ENCODE peak calls at places on chromosomes 7 and 10, in nine cellular contexts. K is GM06990; O is stimulated activated CD4-positive, alpha-beta T cell treated with anti-CD3 and anti-CD28 coated beads, Interleukin-15, amount 100 ng/mL, for 24 hours; J is WTC11; M is COR-L47; D is EH; B is epithelial cell of esophagus; Q is AML-193; Y is breast epithelium. T is an unnamed sample.

GRCh38 chr7:28179081-28180030 is 1.2 kb downstream of the JAZF1 start:
- DNase-seq in K (peak), O (peak), J (peak), M (peak), D (peak), B (peak), Q (peak), Y (peak), T (peak)

GRCh38 chr7:138979226-138979979 is 1.8 kb downstream of the KIAA1549 start:
- DNase-seq in K (no peak), O (no peak), J (no peak), M (no peak), D (peak), B (peak), Q (no peak), Y (no peak), T (no peak)

GRCh38 chr10:101219137-101219945 is 9.9 kb downstream of the LBX1 start:
- DNase-seq in K (no peak), O (no peak), J (no peak), M (no peak), D (no peak), B (no peak), Q (no peak), Y (no peak), T (no peak)

GRCh38 chr7:81682873-81683272 is 87.0 kb downstream of the HGF start:
- DNase-seq in K (no peak), O (no peak), J (no peak), M (no peak), D (no peak), B (no peak), Q (no peak), Y (no peak), T (no peak)

GRCh38 chr7:100589341-100589935 is 3.3 kb downstream of the FBXO24 start:
- DNase-seq in K (no peak), O (no peak), J (peak), M (no peak), D (no peak), B (no peak), Q (no peak), Y (no peak), T (no peak)

GRCh38 chr10:89360153-89360552 is 17.7 kb upstream of the IFIT1B start:
- DNase-seq in K (no peak), O (no peak), J (no peak), M (peak), D (no peak), B (no peak), Q (no peak), Y (no peak), T (no peak)

GRCh38 chr7:105760549-105761447 is 115.6 kb downstream of the ATXN7L1 start:
- DNase-seq in K (no peak), O (no peak), J (no peak), M (no peak), D (peak), B (peak), Q (no peak), Y (no peak), T (no peak)

GRCh38 chr7:69502358-69502757 is 95.9 kb upstream of the AUTS2 start:
- DNase-seq in K (no peak), O (no peak), J (no peak), M (no peak), D (no peak), B (no peak), Q (no peak), Y (no peak), T (no peak)

GRCh38 chr10:132274581-132274980 is 33.2 kb downstream of the STK32C start:
- DNase-seq in K (no peak), O (no peak), J (no peak), M (no peak), D (no peak), B (no peak), Q (no peak), Y (no peak), T (no peak)

GRCh38 chr7:131066635-131067034 is 261.0 kb upstream of the MKLN1 start:
- DNase-seq in K (no peak), O (no peak), J (no peak), M (no peak), D (peak), B (peak), Q (no peak), Y (no peak), T (no peak)

GRCh38 chr10:49633327-49634045 is 19.6 kb downstream of the CHAT start:
- DNase-seq in K (no peak), O (no peak), J (peak), M (no peak), D (no peak), B (no peak), Q (no peak), Y (no peak), T (no peak)

GRCh38 chr10:15879663-15880062 is 19.4 kb upstream of the MINDY3 start:
- DNase-seq in K (no peak), O (no peak), J (no peak), M (peak), D (peak), B (peak), Q (peak), Y (no peak), T (no peak)

GRCh38 chr7:117873056-117873932 is at the start of gene CTTNBP2:
- DNase-seq in K (no peak), O (peak), J (peak), M (peak), D (peak), B (peak), Q (no peak), Y (peak), T (peak)

GRCh38 chr7:48150086-48150485 is 21.2 kb upstream of the ABCA13 start:
- DNase-seq in K (no peak), O (no peak), J (no peak), M (no peak), D (no peak), B (no peak), Q (no peak), Y (no peak), T (no peak)

GRCh38 chr7:12257582-12257981 is 46.5 kb downstream of the TMEM106B start:
- DNase-seq in K (peak), O (peak), J (no peak), M (no peak), D (peak), B (peak), Q (no peak), Y (no peak), T (no peak)

GRCh38 chr7:55016061-55016745 is 2.6 kb upstream of the EGFR start:
- DNase-seq in K (no peak), O (no peak), J (no peak), M (no peak), D (no peak), B (no peak), Q (no peak), Y (no peak), T (no peak)

GRCh38 chr7:103833401-103833800 is 156.1 kb downstream of the RELN start:
- DNase-seq in K (no peak), O (no peak), J (no peak), M (no peak), D (no peak), B (peak), Q (no peak), Y (no peak), T (no peak)

GRCh38 chr10:131354380-131354779 is 42.9 kb upstream of the TCERG1L start:
- DNase-seq in K (no peak), O (no peak), J (no peak), M (no peak), D (no peak), B (peak), Q (no peak), Y (no peak), T (peak)

GRCh38 chr7:64946772-64947171 is 43.7 kb downstream of the ZNF273 start:
- DNase-seq in K (no peak), O (peak), J (peak), M (no peak), D (no peak), B (no peak), Q (peak), Y (no peak), T (no peak)

GRCh38 chr7:105112440-105113418 is 98.7 kb downstream of the KMT2E start:
- DNase-seq in K (no peak), O (no peak), J (no peak), M (no peak), D (no peak), B (no peak), Q (no peak), Y (no peak), T (no peak)

GRCh38 chr10:45581497-45582385 is 90.8 kb downstream of the ZFAND4 start:
- DNase-seq in K (no peak), O (peak), J (no peak), M (no peak), D (peak), B (no peak), Q (no peak), Y (no peak), T (no peak)

GRCh38 chr10:100996678-100997363 is 2.8 kb upstream of the LZTS2 start:
- DNase-seq in K (no peak), O (peak), J (peak), M (no peak), D (peak), B (peak), Q (no peak), Y (no peak), T (no peak)

GRCh38 chr10:95456486-95456885 is 104.7 kb downstream of the SORBS1 start:
- DNase-seq in K (no peak), O (no peak), J (no peak), M (no peak), D (no peak), B (peak), Q (no peak), Y (no peak), T (no peak)

GRCh38 chr7:117084286-117084685 is 131.0 kb downstream of the ST7 start:
- DNase-seq in K (no peak), O (no peak), J (no peak), M (no peak), D (no peak), B (peak), Q (no peak), Y (no peak), T (no peak)

GRCh38 chr7:87948371-87948770 is 14.3 kb downstream of the ADAM22 start:
- DNase-seq in K (no peak), O (no peak), J (no peak), M (no peak), D (no peak), B (no peak), Q (no peak), Y (no peak), T (no peak)

GRCh38 chr7:69708857-69709256 is 110.6 kb downstream of the AUTS2 start:
- DNase-seq in K (no peak), O (no peak), J (no peak), M (peak), D (no peak), B (no peak), Q (no peak), Y (no peak), T (no peak)

GRCh38 chr10:31580646-31581045 is 261.6 kb downstream of the ZEB1 start:
- DNase-seq in K (no peak), O (no peak), J (no peak), M (no peak), D (no peak), B (no peak), Q (no peak), Y (no peak), T (no peak)

GRCh38 chr7:7693881-7694280 is 24.5 kb downstream of the RPA3 start:
- DNase-seq in K (no peak), O (no peak), J (no peak), M (no peak), D (peak), B (peak), Q (no peak), Y (no peak), T (no peak)

GRCh38 chr7:41696323-41696916 is 6.5 kb downstream of the INHBA start:
- DNase-seq in K (no peak), O (peak), J (peak), M (peak), D (peak), B (peak), Q (no peak), Y (no peak), T (peak)

T was measured in progenitor cell of endocrine pancreas.